ENCODE peak calls at places on chromosome 9, in eight cellular contexts. X is heart left ventricle, V is neural progenitor cell, S is anterior cingulate cortex, N is HT1080, C is AG08395, H is glomerular endothelial cell, G is neuronal stem cell. B is an unnamed sample.

GRCh38 chr9:124812401-124813016 is 35.6 kb downstream of the OLFML2A start:
- DNase-seq in X (peak; percentile 68), V (peak; percentile 16), S (no peak), N (peak; percentile 99), C (peak; percentile 92), H (no peak), G (peak; percentile 32), B (peak; percentile 86)

GRCh38 chr9:130073373-130073772 is 19.7 kb downstream of the GPR107 start:
- DNase-seq in X (no peak), V (no peak), S (no peak), N (peak; percentile 1), C (no peak), H (peak; percentile 83), G (no peak), B (no peak)

GRCh38 chr9:82593436-82593835 is 469.5 kb downstream of the RASEF start:
- DNase-seq in X (no peak), V (no peak), S (no peak), N (no peak), C (no peak), H (no peak), G (no peak), B (no peak)

GRCh38 chr9:75903785-75904360 is 13.4 kb downstream of the PCSK5 start:
- DNase-seq in X (no peak), V (no peak), S (no peak), N (peak; percentile 85), C (no peak), H (peak; percentile 92), G (no peak), B (no peak)

GRCh38 chr9:91986248-91986647 is 36.2 kb upstream of the ROR2 start:
- DNase-seq in X (no peak), V (no peak), S (no peak), N (no peak), C (no peak), H (no peak), G (no peak), B (no peak)

GRCh38 chr9:124040935-124041816 is 29.6 kb downstream of the LHX2 start:
- DNase-seq in X (peak; percentile 51), V (peak; percentile 73), S (peak; percentile 47), N (no peak), C (peak; percentile 61), H (no peak), G (no peak), B (no peak)

GRCh38 chr9:75889577-75889976 is 896 bp upstream of the PCSK5 start:
- DNase-seq in X (no peak), V (no peak), S (no peak), N (peak; percentile 7), C (no peak), H (no peak), G (no peak), B (no peak)

GRCh38 chr9:34547960-34548603 is 25.3 kb upstream of the ENHO start:
- DNase-seq in X (peak; percentile 80), V (peak; percentile 88), S (peak; percentile 71), N (peak; percentile 48), C (peak; percentile 88), H (no peak), G (peak; percentile 60), B (peak; percentile 48)

GRCh38 chr9:127489471-127490115 is 38.3 kb downstream of the LRSAM1 start:
- DNase-seq in X (no peak), V (peak; percentile 81), S (no peak), N (no peak), C (no peak), H (no peak), G (peak; percentile 39), B (no peak)

GRCh38 chr9:125805057-125805456 is 57.9 kb downstream of the PBX3 start:
- DNase-seq in X (no peak), V (no peak), S (no peak), N (peak; percentile 20), C (peak; percentile 77), H (no peak), G (no peak), B (peak; percentile 51)

GRCh38 chr9:20683351-20684034 is 566 bp upstream of the FOCAD start:
- DNase-seq in X (peak; percentile 76), V (peak; percentile 27), S (peak; percentile 35), N (peak; percentile 42), C (peak; percentile 49), H (peak; percentile 56), G (no peak), B (peak; percentile 30)

GRCh38 chr9:81423589-81424326 is 265.6 kb downstream of the TLE1 start:
- DNase-seq in X (no peak), V (no peak), S (no peak), N (no peak), C (no peak), H (no peak), G (no peak), B (no peak)

GRCh38 chr9:76521244-76521673 is 62.3 kb downstream of the GCNT1 start:
- DNase-seq in X (no peak), V (no peak), S (no peak), N (no peak), C (no peak), H (no peak), G (no peak), B (no peak)

GRCh38 chr9:121770415-121771273 is 119.2 kb downstream of the DAB2IP start:
- DNase-seq in X (peak; percentile 18), V (no peak), S (no peak), N (peak; percentile 74), C (peak; percentile 85), H (peak; percentile 56), G (no peak), B (peak; percentile 32)

GRCh38 chr9:7369384-7369821 is 430.2 kb downstream of the DMAC1 start:
- DNase-seq in X (no peak), V (no peak), S (no peak), N (no peak), C (no peak), H (no peak), G (no peak), B (no peak)